ENCODE peak calls at places on chromosomes 12 and 14, in four cellular contexts. P, M, U and Y are unnamed samples.

GRCh38 chr14:63203618-63204406 is 431 bp upstream of the RHOJ start:
- DNase-seq in M (no peak), U (peak), P (no peak), Y (peak)

GRCh38 chr14:68774771-68775613 is 17.9 kb downstream of the ZFP36L1 start:
- DNase-seq in M (no peak), U (peak), P (no peak), Y (no peak)

GRCh38 chr12:66979270-66979669 is 289.9 kb upstream of the CAND1 start:
- DNase-seq in U (no peak), P (no peak), M (no peak), Y (no peak)

GRCh38 chr12:112194601-112195247 is 69.4 kb downstream of the TRAFD1 start:
- DNase-seq in M (no peak), U (no peak), P (no peak), Y (no peak)

GRCh38 chr12:130826151-130826801 is 12.8 kb downstream of the STX2 start:
- DNase-seq in P (peak), U (no peak), M (peak), Y (peak)

GRCh38 chr14:96519970-96520369 is 17.8 kb downstream of the PAPOLA start:
- DNase-seq in M (no peak), U (no peak), P (no peak), Y (no peak)

GRCh38 chr12:57090924-57091632 is 2.2 kb downstream of the NAB2 start:
- DNase-seq in U (no peak), P (no peak), M (no peak), Y (no peak)

GRCh38 chr14:64549805-64550538 is at the start of gene PPP1R36:
- DNase-seq in M (peak), U (no peak), P (peak), Y (peak)

GRCh38 chr14:93281937-93282336 is 50.9 kb downstream of the BTBD7 start:
- DNase-seq in M (no peak), U (no peak), P (no peak), Y (no peak)

GRCh38 chr14:100093322-100093721 is 28.1 kb downstream of the EVL start:
- DNase-seq in P (no peak), U (no peak), M (no peak), Y (no peak)

GRCh38 chr12:108807996-108808725 is 49.2 kb downstream of the SSH1 start:
- DNase-seq in P (no peak), M (no peak), U (no peak), Y (no peak)

GRCh38 chr12:113670742-113671141 is 199.1 kb upstream of the LHX5 start:
- DNase-seq in U (no peak), M (no peak), P (no peak), Y (no peak)

GRCh38 chr14:35331605-35332516 is 39.7 kb downstream of the PSMA6 start:
- DNase-seq in U (no peak), M (no peak), P (no peak), Y (no peak)

GRCh38 chr12:70091021-70091521 is 152.2 kb upstream of the CNOT2 start:
- DNase-seq in M (no peak), P (no peak), U (no peak), Y (no peak)

GRCh38 chr12:130952545-130952954 is 1.2 kb upstream of the ADGRD1 start:
- DNase-seq in M (no peak), U (no peak), P (no peak), Y (no peak)

GRCh38 chr12:92581579-92581978 is 121.2 kb upstream of the PLEKHG7 start:
- DNase-seq in U (no peak), P (no peak), M (no peak), Y (no peak)

GRCh38 chr14:92582706-92583452 is 69.3 kb downstream of the RIN3 start:
- DNase-seq in M (no peak), P (no peak), U (no peak), Y (no peak)

GRCh38 chr12:100576311-100577036 is 3.0 kb downstream of the GAS2L3 start:
- DNase-seq in P (no peak), U (peak), M (no peak), Y (no peak)

GRCh38 chr14:42269234-42269633 is 662.6 kb downstream of the LRFN5 start:
- DNase-seq in U (no peak), M (no peak), P (no peak), Y (no peak)

GRCh38 chr12:6069452-6070093 is 54.9 kb downstream of the VWF start:
- DNase-seq in P (no peak), M (peak), U (peak), Y (no peak)

GRCh38 chr12:103249614-103250013 is 246.2 kb downstream of the C12orf42 start:
- DNase-seq in M (no peak), U (no peak), P (no peak), Y (no peak)

GRCh38 chr12:19186722-19187661 is 57.5 kb downstream of the PLEKHA5 start:
- DNase-seq in M (no peak), P (no peak), U (no peak), Y (no peak)

GRCh38 chr14:75961662-75962061 is 20.1 kb downstream of the TGFB3 start:
- DNase-seq in M (no peak), U (no peak), P (no peak), Y (no peak)

GRCh38 chr12:106892075-106892474 is 63.6 kb upstream of the TMEM263 start:
- DNase-seq in P (no peak), M (no peak), U (no peak), Y (no peak)

GRCh38 chr12:53735556-53735955 is 8.3 kb upstream of the CALCOCO1 start:
- DNase-seq in U (no peak), P (no peak), M (no peak), Y (no peak)

GRCh38 chr14:99440278-99440677 is 40.4 kb downstream of the SETD3 start:
- DNase-seq in P (no peak), U (no peak), M (no peak), Y (no peak)

GRCh38 chr14:68146812-68147211 is 327.2 kb downstream of the RAD51B start:
- DNase-seq in U (peak), P (no peak), M (no peak), Y (no peak)

GRCh38 chr12:57965766-57966165 is 24.4 kb downstream of the ATP23 start:
- DNase-seq in M (no peak), P (no peak), U (no peak), Y (no peak)

GRCh38 chr14:89089330-89089729 is 264.9 kb downstream of the TTC8 start:
- DNase-seq in P (no peak), M (no peak), U (no peak), Y (no peak)

GRCh38 chr12:116922194-116922897 is 11.6 kb downstream of the FBXW8 start:
- DNase-seq in M (no peak), U (no peak), P (no peak), Y (no peak)

GRCh38 chr12:52119398-52120254 is 40.1 kb downstream of the SMIM41 start:
- DNase-seq in P (peak), M (peak), U (no peak), Y (peak)

DNA sequence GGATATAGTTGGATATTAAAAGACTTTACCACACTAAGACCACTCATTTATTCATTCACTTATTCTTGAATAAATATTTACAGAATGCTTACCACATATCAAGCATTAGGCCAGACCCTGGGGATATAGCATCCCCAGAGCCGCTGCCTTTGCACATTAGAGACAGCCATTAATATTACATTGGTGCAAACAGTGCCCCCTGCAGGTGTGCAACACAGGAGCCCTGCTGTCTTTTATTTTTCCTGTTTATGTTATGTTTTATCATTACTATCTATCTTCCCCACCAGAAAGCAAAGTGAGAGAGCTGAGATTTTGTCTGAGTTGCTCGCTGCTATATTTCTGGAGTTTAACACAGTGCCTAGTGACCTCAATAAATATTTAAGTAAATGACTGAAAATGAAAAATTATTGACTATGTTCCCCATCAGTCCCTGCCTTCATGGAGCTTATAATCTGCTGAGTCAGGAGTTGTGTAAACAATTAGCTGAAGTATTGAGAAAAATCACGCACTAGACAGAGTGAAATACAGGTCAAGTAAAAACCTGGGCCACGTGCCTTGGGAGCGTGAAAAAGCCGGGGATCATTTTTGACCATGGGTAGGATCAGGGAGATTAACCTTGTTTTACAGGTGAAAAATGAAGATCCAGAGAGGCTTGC is 301.6 kb downstream of the PCNX1 start:
- DNase-seq in P (no peak), U (no peak), M (no peak), Y (no peak)
- TF ChIP-seq CTCF in P (no peak), U (no peak), M (no peak), Y (peak)

GRCh38 chr12:45543887-45544286 is 185.6 kb upstream of the ARID2 start:
- DNase-seq in M (no peak), U (peak), P (peak), Y (peak)
- TF ChIP-seq CTCF in M (peak), U (peak), P (peak), Y (peak)

GRCh38 chr14:61321385-61322010 is at the start of gene PRKCH:
- DNase-seq in U (no peak), P (peak), M (peak), Y (peak)
- TF ChIP-seq CTCF in U (no peak), P (no peak), M (peak), Y (no peak)

DNA sequence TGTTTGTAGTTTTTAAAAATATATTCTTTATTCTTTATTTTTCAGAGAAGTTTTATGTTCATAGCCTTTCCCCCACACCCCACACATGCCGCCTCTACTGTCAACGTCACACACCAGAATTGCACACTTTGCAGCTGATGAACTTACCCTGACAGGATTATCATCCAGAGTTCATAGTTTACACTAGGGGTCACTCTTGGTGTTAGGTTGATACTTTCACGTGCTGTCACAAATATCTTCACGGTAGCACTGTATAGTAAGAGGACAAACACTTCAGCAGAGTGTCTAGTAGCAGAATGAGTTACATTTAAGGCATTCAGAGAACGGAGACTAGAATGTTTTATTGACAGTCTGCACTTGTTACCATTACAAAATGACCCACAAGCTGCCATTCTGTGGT is 5.2 kb downstream of the DPPA3 start:
- DNase-seq in M (no peak), U (no peak), P (no peak), Y (no peak)
- TF ChIP-seq CTCF in M (no peak), U (no peak), P (no peak), Y (no peak)

GRCh38 chr12:104669057-104669770 is 212.5 kb downstream of the CHST11 start:
- DNase-seq in P (no peak), M (no peak), U (no peak), Y (no peak)

GRCh38 chr12:104671407-104672095 is 214.8 kb downstream of the CHST11 start:
- DNase-seq in M (peak), U (peak), P (peak), Y (no peak)

GRCh38 chr12:104670439-104671406 is 214.0 kb downstream of the CHST11 start:
- DNase-seq in M (no peak), P (no peak), U (no peak), Y (no peak)

GRCh38 chr12:104668274-104668718 is 211.5 kb downstream of the CHST11 start:
- DNase-seq in U (no peak), P (no peak), M (no peak), Y (no peak)

DNA sequence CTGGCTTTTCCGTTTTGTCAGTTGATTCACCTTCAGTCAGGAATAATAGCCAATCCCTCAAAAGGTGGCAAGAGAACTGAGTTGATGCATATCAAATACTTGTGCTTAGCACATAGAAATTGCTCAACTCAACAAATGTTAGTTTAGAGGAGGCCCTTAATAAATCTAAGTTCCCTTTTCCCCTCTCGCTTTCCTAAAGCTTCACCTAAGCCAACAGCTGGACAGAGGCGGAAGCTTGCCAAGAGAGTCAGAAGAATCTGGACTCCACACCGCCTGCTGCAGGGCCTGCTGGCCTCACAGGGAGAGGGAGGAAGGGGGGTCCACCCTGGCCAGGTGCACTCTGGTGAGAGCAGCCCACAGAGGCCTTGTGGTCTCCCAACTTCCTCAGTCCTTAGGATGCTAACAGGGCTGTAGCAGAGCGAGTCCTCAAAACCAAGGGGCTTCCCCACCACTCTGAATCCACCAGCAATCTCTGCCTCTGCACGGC is 213.1 kb downstream of the CHST11 start:
- DNase-seq in P (peak), M (no peak), U (no peak), Y (no peak)
- TF ChIP-seq CTCF in P (no peak), M (no peak), U (no peak), Y (no peak)

GRCh38 chr12:22234561-22234960 is 99.9 kb downstream of the ST8SIA1 start:
- DNase-seq in M (no peak), U (peak), P (no peak), Y (no peak)

GRCh38 chr12:22230280-22230794 is 104.2 kb downstream of the ST8SIA1 start:
- DNase-seq in M (no peak), U (no peak), P (no peak), Y (no peak)

GRCh38 chr12:22229652-22230279 is 104.7 kb downstream of the ST8SIA1 start:
- DNase-seq in P (no peak), M (no peak), U (no peak), Y (no peak)

GRCh38 chr12:22231078-22231477 is 103.4 kb downstream of the ST8SIA1 start:
- DNase-seq in M (no peak), P (no peak), U (no peak), Y (no peak)

GRCh38 chr12:22231836-22232235 is 102.7 kb downstream of the ST8SIA1 start:
- DNase-seq in M (no peak), U (no peak), P (no peak), Y (no peak)
- TF ChIP-seq CTCF in M (no peak), U (peak), P (no peak), Y (no peak)